ENCODE peak calls at places on chromosomes 4 and X, in five cellular contexts. Y is hepatocyte, M is PC-9, P is SJCRH30, O is heart left ventricle. E is an unnamed sample. For H3K9me3, the result is how much of the 10 kb centered on the place peaks cover.

GRCh38 chrX:49308604-49309269 is 5.3 kb downstream of the GAGE10 start:
- DNase-seq in Y (no peak), M (no peak), P (no peak), O (no peak), E (no peak)

GRCh38 chr4:7460591-7460990 is 25.9 kb upstream of the PSAPL1 start:
- DNase-seq in Y (no peak), M (no peak), P (peak), O (no peak), E (no peak)

GRCh38 chr4:44801384-44801783 is 75.0 kb upstream of the GNPDA2 start:
- DNase-seq in Y (no peak), M (no peak), P (no peak), O (no peak), E (no peak)

GRCh38 chrX:53160297-53160983 is 64.6 kb downstream of the KDM5C start:
- DNase-seq in Y (no peak), M (no peak), P (no peak), O (no peak), E (no peak)

GRCh38 chr4:166165829-166166420 is 292.9 kb downstream of the TLL1 start:
- DNase-seq in Y (peak), M (peak), P (peak), O (no peak), E (no peak)

GRCh38 chr4:175106301-175106700 is 188.1 kb downstream of the ADAM29 start:
- DNase-seq in Y (no peak), M (no peak), P (no peak), O (no peak), E (no peak)

GRCh38 chrX:538311-538710 is 92.3 kb upstream of the SHOX start:
- DNase-seq in Y (no peak), M (peak), P (no peak), O (no peak), E (no peak)

GRCh38 chr4:5970381-5971076 is 47.7 kb downstream of the C4orf50 start:
- DNase-seq in Y (no peak), M (no peak), P (no peak), O (no peak), E (no peak)

GRCh38 chr4:30916337-30917274 is 196.4 kb downstream of the PCDH7 start:
- DNase-seq in Y (no peak), M (no peak), P (no peak), O (no peak), E (no peak)

GRCh38 chrX:114584983-114585842 is 1.3 kb downstream of the HTR2C start:
- DNase-seq in Y (no peak), M (no peak), P (no peak), O (no peak), E (no peak)

GRCh38 chr4:168028568-168028967 is 63.8 kb upstream of the ANXA10 start:
- DNase-seq in Y (peak), M (no peak), P (peak), O (no peak), E (no peak)

GRCh38 chr4:7399433-7400234 is 35.1 kb downstream of the PSAPL1 start:
- DNase-seq in Y (no peak), M (no peak), P (no peak), O (no peak), E (peak)

GRCh38 chr4:140103676-140104075 is 50.3 kb downstream of the MAML3 start:
- DNase-seq in Y (no peak), M (no peak), P (no peak), O (no peak), E (no peak)

GRCh38 chrX:11239230-11239629 is 54.0 kb upstream of the AMELX start:
- DNase-seq in Y (peak), M (no peak), P (no peak), O (no peak), E (no peak)

GRCh38 chr4:3523146-3523627 is 9.0 kb downstream of the LRPAP1 start:
- DNase-seq in Y (no peak), M (no peak), P (no peak), O (no peak), E (no peak)

GRCh38 chr4:128600410-128600809 is 209.1 kb upstream of the JADE1 start:
- DNase-seq in Y (peak), M (no peak), P (no peak), O (no peak), E (no peak)

GRCh38 chrX:34578237-34578636 is 78.8 kb downstream of the TMEM47 start:
- DNase-seq in Y (peak), M (no peak), P (no peak), O (no peak), E (no peak)

GRCh38 chrX:40109288-40110008 is 11.7 kb upstream of the BCOR start:
- DNase-seq in Y (peak), M (no peak), P (peak), O (peak), E (peak)

GRCh38 chr4:107468812-107469211 is 251.2 kb downstream of the PAPSS1 start:
- DNase-seq in Y (no peak), M (no peak), P (no peak), O (no peak), E (no peak)

GRCh38 chr4:189436207-189436606 is 504.5 kb upstream of the FRG1 start:
- DNase-seq in Y (no peak), M (no peak), P (peak), O (no peak), E (no peak)

GRCh38 chr4:14262221-14262620 is 634.7 kb upstream of the BOD1L1 start:
- DNase-seq in Y (no peak), M (no peak), P (no peak), O (no peak), E (no peak)

GRCh38 chrX:44651347-44651746 is 108.7 kb upstream of the FUNDC1 start:
- DNase-seq in Y (no peak), M (no peak), P (no peak), O (no peak), E (no peak)

GRCh38 chr4:86452323-86452995 is 92.6 kb upstream of the MAPK10 start:
- DNase-seq in Y (no peak), M (no peak), P (peak), O (no peak), E (no peak)

GRCh38 chrX:39862958-39863357 is 234.8 kb downstream of the BCOR start:
- DNase-seq in Y (no peak), M (no peak), P (no peak), O (no peak), E (no peak)

GRCh38 chrX:48498374-48498809 is 10.4 kb upstream of the PORCN start:
- DNase-seq in Y (no peak), M (no peak), P (no peak), O (no peak), E (peak)

GRCh38 chrX:23752740-23753435 is 9.8 kb upstream of the ACOT9 start:
- DNase-seq in Y (no peak), M (no peak), P (no peak), O (no peak), E (no peak)

GRCh38 chr4:1511441-1512041 is 105.3 kb upstream of the NKX1-1 start:
- DNase-seq in Y (no peak), M (no peak), P (peak), O (peak), E (no peak)

GRCh38 chrX:31287861-31288260 is 216.0 kb upstream of the FTHL17 start:
- DNase-seq in Y (no peak), M (no peak), P (no peak), O (no peak), E (no peak)

GRCh38 chr4:40564004-40564403 is 65.7 kb downstream of the RBM47 start:
- DNase-seq in Y (no peak), M (peak), P (no peak), O (no peak), E (peak)

GRCh38 chrX:38571058-38571457 is 9.7 kb downstream of the TSPAN7 start:
- DNase-seq in Y (no peak), M (no peak), P (no peak), O (no peak), E (no peak)

GRCh38 chr4:182736207-182736606 is 181.0 kb downstream of the DCTD start:
- DNase-seq in Y (no peak), M (no peak), P (no peak), O (no peak), E (no peak)

GRCh38 chr4:62324215-62324614 is 1124.1 kb downstream of the ADGRL3 start:
- DNase-seq in Y (no peak), M (no peak), P (no peak), O (no peak), E (peak)

GRCh38 chr4:99305638-99306380 is 15.0 kb upstream of the ADH1A start:
- DNase-seq in Y (no peak), M (no peak), P (no peak), O (no peak), E (peak)

GRCh38 chr4:139115226-139115625 is 61.8 kb downstream of the ELF2 start:
- DNase-seq in Y (no peak), M (no peak), P (no peak), O (no peak), E (no peak)

GRCh38 chrX:15206306-15206705 is 63.6 kb downstream of the ASB9 start:
- DNase-seq in Y (no peak), M (no peak), P (peak), O (no peak), E (no peak)

GRCh38 chr4:102878901-102879300 is 10.1 kb downstream of the CISD2 start:
- DNase-seq in Y (no peak), M (no peak), P (no peak), O (no peak), E (no peak)
- H3K9me3 ChIP-seq in Y (under half), M (under half), P (under half), O (under half), E (under half)

GRCh38 chr4:23788027-23788426 is 101.8 kb downstream of the PPARGC1A start:
- DNase-seq in Y (no peak), M (no peak), P (no peak), O (no peak), E (no peak)
- H3K4me3 ChIP-seq in Y (no peak), M (no peak), P (no peak), O (no peak), E (no peak)

GRCh38 chr4:56626963-56627362 is 54.1 kb downstream of the HOPX start:
- DNase-seq in Y (no peak), M (peak), P (no peak), O (no peak), E (no peak)

GRCh38 chr4:56627985-56628384 is 53.1 kb downstream of the HOPX start:
- DNase-seq in Y (no peak), M (no peak), P (no peak), O (no peak), E (no peak)

GRCh38 chr4:56626420-56626819 is 54.7 kb downstream of the HOPX start:
- DNase-seq in Y (no peak), M (no peak), P (no peak), O (no peak), E (no peak)

GRCh38 chr4:56628592-56628991 is 52.5 kb downstream of the HOPX start:
- DNase-seq in Y (no peak), M (no peak), P (no peak), O (no peak), E (no peak)

GRCh38 chr4:56627375-56627774 is 53.7 kb downstream of the HOPX start:
- DNase-seq in Y (no peak), M (no peak), P (no peak), O (no peak), E (no peak)
- H3K9me3 ChIP-seq in Y (under half), M (under half), P (under half), O (under half), E (under half)

GRCh38 chrX:9765072-9765736 is 443 bp downstream of the GPR143 start:
- DNase-seq in Y (no peak), M (no peak), P (no peak), O (no peak), E (no peak)
- H3K4me3 ChIP-seq in Y (no peak), M (no peak), P (no peak), O (no peak), E (no peak)

DNA sequence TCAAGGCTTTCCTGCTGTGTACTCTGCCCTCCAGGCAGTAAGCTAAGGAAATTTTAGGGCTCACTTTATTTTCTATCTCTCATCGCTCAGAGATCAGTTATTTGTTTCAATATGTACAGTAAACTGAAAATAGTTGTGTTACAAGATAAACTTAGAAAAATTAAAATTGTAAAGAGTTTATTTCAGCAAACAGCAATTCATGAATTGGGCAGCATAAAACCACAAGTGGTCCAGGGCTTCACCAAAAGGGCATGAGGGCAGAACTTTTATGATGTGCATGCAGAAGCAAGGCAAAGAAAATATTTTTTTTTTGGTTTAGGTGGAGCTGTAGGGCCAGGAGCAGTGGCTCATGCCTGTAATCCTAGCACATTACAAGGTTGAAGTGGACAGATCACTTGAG is 20.1 kb upstream of the MAGEA11 start:
- DNase-seq in Y (no peak), M (no peak), P (no peak), O (no peak), E (no peak)
- H3K9me3 ChIP-seq in Y (under half), M (under half), P (under half), O (under half), E (under half)

GRCh38 chr4:110587666-110588285 is 35.1 kb downstream of the PITX2 start:
- DNase-seq in Y (no peak), M (no peak), P (no peak), O (no peak), E (no peak)

GRCh38 chr4:110589297-110589696 is 33.6 kb downstream of the PITX2 start:
- DNase-seq in Y (no peak), M (no peak), P (no peak), O (no peak), E (no peak)

GRCh38 chr4:110586137-110586850 is 36.6 kb downstream of the PITX2 start:
- DNase-seq in Y (peak), M (no peak), P (no peak), O (no peak), E (no peak)
- H3K4me3 ChIP-seq in Y (no peak), M (no peak), P (no peak), O (no peak), E (no peak)